ENCODE peak calls at places on chromosome 9, in seven cellular contexts. W, E, U, M, F, O and V are unnamed samples.

GRCh38 chr9:90515550-90515949 is 127.1 kb downstream of the DIRAS2 start:
- DNase-seq in E (no peak), U (no peak), W (no peak), O (no peak), F (no peak), M (no peak), V (no peak)

GRCh38 chr9:104227108-104227507 is 133.0 kb downstream of the SMC2 start:
- DNase-seq in O (no peak), E (no peak), U (no peak), W (no peak), M (no peak), F (no peak), V (no peak)

GRCh38 chr9:89236955-89237573 is 58.4 kb upstream of the SHC3 start:
- DNase-seq in F (no peak), O (no peak), U (no peak), E (no peak), W (no peak), M (no peak), V (no peak)

GRCh38 chr9:20732118-20732517 is 48.1 kb downstream of the FOCAD start:
- DNase-seq in M (no peak), W (no peak), U (no peak), O (peak; percentile 81), F (no peak), E (no peak), V (peak; percentile 85)

GRCh38 chr9:7171461-7171860 is 413.7 kb downstream of the KDM4C start:
- DNase-seq in E (no peak), O (no peak), F (no peak), W (no peak), M (no peak), U (no peak), V (no peak)

GRCh38 chr9:87107072-87107471 is 159.8 kb upstream of the GAS1 start:
- DNase-seq in E (no peak), U (no peak), O (peak; percentile 93), W (no peak), F (peak; percentile 40), M (peak; percentile 53), V (no peak)

GRCh38 chr9:103364753-103365152 is 369.6 kb downstream of the CYLC2 start:
- DNase-seq in E (no peak), O (peak; percentile 94), U (no peak), F (no peak), W (no peak), M (no peak), V (peak; percentile 87)

GRCh38 chr9:35616681-35617459 is 1.3 kb downstream of the CD72 start:
- DNase-seq in O (peak; percentile 40), W (no peak), M (peak; percentile 51), U (peak; percentile 80), F (no peak), E (peak; percentile 39), V (peak; percentile 51)

GRCh38 chr9:134407123-134407779 is 81.0 kb downstream of the RXRA start:
- DNase-seq in E (peak; percentile 90), O (peak; percentile 90), U (peak; percentile 64), F (peak; percentile 93), M (peak; percentile 76), W (no peak), V (peak; percentile 85)

GRCh38 chr9:127629468-127630081 is 17.5 kb downstream of the STXBP1 start:
- DNase-seq in E (peak; percentile 66), M (no peak), F (no peak), O (no peak), U (no peak), W (no peak), V (no peak)

GRCh38 chr9:80957806-80958205 is 731.5 kb downstream of the TLE1 start:
- DNase-seq in F (no peak), E (no peak), W (no peak), U (no peak), O (peak; percentile 5), M (no peak), V (peak; percentile 34)

GRCh38 chr9:133529457-133529856 is 4.7 kb upstream of the MYMK start:
- DNase-seq in E (no peak), O (no peak), M (no peak), F (no peak), U (no peak), W (no peak), V (no peak)

GRCh38 chr9:128523199-128523925 is 18.8 kb downstream of the GLE1 start:
- DNase-seq in O (no peak), E (no peak), W (no peak), F (no peak), M (peak; percentile 82), U (peak; percentile 58), V (peak; percentile 29)

GRCh38 chr9:128276574-128277270 is 646 bp downstream of the SWI5 start:
- DNase-seq in U (peak; percentile 67), M (peak; percentile 61), W (no peak), F (no peak), O (peak; percentile 24), E (peak; percentile 66), V (peak; percentile 36)

GRCh38 chr9:21415492-21416267 is 6.8 kb downstream of the IFNA8 start:
- DNase-seq in M (no peak), E (no peak), F (no peak), O (peak; percentile 51), W (no peak), U (no peak), V (peak; percentile 79)

GRCh38 chr9:123761905-123762605 is 167.9 kb downstream of the DENND1A start:
- DNase-seq in O (no peak), F (no peak), U (no peak), M (peak; percentile 30), E (no peak), W (peak; percentile 66), V (peak; percentile 45)

GRCh38 chr9:127781821-127782220 is 3.4 kb upstream of the SH2D3C start:
- DNase-seq in F (no peak), U (no peak), O (peak; percentile 26), W (no peak), E (no peak), M (no peak), V (no peak)

GRCh38 chr9:128438343-128439109 is 17.3 kb upstream of the ODF2 start:
- DNase-seq in U (peak; percentile 88), O (peak; percentile 47), W (peak; percentile 68), E (peak; percentile 87), F (peak; percentile 95), M (peak; percentile 90), V (peak; percentile 42)

GRCh38 chr9:127388856-127389238 is 8.1 kb upstream of the SLC2A8 start:
- DNase-seq in W (peak; percentile 35), O (no peak), M (no peak), E (no peak), F (peak; percentile 47), U (no peak), V (no peak)

GRCh38 chr9:135213566-135213965 is 126.1 kb downstream of the OLFM1 start:
- DNase-seq in E (no peak), F (no peak), O (no peak), U (no peak), W (no peak), M (no peak), V (no peak)

GRCh38 chr9:107976767-107977166 is 487.2 kb upstream of the KLF4 start:
- DNase-seq in U (no peak), F (no peak), W (no peak), E (no peak), M (no peak), O (peak; percentile 36), V (no peak)

GRCh38 chr9:98251554-98251953 is 3.9 kb downstream of the TBC1D2 start:
- DNase-seq in E (no peak), M (no peak), U (no peak), O (peak; percentile 90), W (no peak), F (no peak), V (peak; percentile 74)

DNA sequence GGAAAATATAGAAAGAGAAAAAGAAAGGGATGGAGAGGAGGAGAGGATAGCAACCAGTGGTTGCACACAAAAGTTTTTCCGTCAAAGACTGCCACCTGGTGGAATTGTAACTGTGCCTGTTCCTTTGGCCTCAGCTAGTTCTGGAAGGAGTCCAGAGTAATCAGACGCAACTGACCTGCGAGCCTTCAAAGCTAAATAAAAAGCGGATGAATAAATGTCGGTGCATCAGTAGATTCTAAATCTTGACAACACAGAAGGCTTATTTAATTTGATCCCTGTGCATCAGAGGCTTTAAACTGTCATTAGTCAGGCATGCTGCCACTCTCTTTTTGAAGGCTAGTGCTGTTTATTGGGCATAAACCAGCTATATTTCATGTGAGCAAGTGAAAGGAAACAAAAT is 132.9 kb upstream of the ACO1 start:
- DNase-seq in O (peak; percentile 51), U (peak; percentile 81), M (peak; percentile 74), E (peak; percentile 54), W (peak; percentile 80), F (peak; percentile 81), V (peak; percentile 4)
- H3K4me3 ChIP-seq in O (no peak overlapping the region), U (no peak overlapping the region), M (no peak overlapping the region), E (no peak overlapping the region), W (no peak overlapping the region), F (no peak overlapping the region), V (no peak overlapping the region)

DNA sequence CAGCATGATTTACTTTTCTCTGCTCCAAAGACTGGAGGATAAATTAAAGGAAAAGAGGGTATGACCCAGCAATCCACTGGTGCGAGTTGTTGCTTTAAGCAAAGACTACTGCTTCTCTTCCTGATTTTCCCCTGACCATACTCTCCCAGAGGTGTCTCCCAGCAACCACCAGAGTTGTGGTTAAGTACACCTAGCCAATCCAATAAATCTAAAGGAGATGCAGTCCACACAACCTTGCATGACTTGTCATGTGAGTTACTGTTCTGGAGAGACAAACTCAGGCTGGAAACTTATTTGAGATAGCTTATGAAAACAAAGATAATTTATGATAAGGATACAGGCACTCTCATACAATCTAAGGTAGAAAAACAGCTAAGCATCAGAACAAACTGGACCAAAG is 11.9 kb downstream of the TMC1 start:
- DNase-seq in F (no peak), W (no peak), O (peak; percentile 49), M (no peak), U (peak; percentile 57), E (no peak), V (peak; percentile 84)
- H3K4me2 ChIP-seq in F (no peak overlapping the region), W (no peak overlapping the region), O (no peak overlapping the region), M (no peak overlapping the region), U (no peak overlapping the region), E (no peak overlapping the region), V (no peak overlapping the region)

DNA sequence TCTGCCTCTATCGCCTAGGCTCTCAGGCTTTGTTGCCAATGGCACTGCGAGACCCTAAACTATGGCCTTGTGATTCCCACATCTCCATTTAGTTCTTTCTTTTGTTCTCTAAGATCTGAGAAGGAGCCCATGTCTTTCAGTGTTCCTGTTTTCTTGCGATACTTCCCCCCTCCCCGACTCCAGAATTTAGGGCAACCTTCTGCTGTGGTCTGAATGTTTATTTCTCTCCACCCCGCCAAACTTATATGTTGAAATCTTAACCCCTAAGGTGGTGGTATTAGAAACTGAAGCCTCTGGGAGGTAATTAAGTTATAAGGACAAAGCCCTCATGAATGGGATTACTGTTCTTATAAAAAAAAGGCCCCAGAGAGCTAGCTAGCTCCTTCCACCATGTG is 6.4 kb downstream of the TMC1 start:
- DNase-seq in F (no peak), E (no peak), M (no peak), W (no peak), U (no peak), O (no peak), V (no peak)
- H3K4me3 ChIP-seq in F (no peak overlapping the region), E (no peak overlapping the region), M (peak overlapping the region; percentile 6), W (no peak overlapping the region), U (no peak overlapping the region), O (no peak overlapping the region), V (peak overlapping the region; percentile 43)

DNA sequence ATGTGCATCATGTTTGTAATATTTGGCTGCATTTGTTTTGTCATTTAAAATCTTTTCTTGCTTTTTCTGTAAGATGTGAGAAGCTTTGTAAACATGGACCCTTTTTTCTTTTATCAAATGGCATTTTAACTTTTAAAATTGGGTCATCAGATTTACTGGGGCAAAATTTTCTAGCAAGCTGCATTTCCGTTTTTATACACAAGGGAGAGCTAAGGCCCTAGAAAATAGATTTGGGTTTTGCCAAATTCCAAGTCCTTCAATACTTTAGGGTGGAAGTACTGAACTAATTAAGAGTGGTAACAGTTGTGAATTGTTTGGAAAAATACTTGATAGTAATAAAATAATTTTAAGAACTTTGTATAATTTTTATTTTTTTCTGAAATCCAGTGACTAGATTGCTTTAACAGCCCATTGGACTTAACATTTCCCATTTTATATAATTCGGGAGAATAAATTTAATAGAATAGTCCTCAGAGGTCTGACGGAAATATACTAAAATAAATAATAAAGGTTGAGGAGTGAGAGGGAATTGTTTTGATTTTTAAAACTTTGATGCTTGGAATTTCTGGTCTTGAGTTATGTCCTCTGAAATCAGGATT is 117.4 kb downstream of the SMARCA2 start:
- DNase-seq in W (no peak), E (peak; percentile 2), M (peak; percentile 42), F (peak; percentile 73), O (no peak), U (peak; percentile 23), V (peak; percentile 27)
- H3K4me2 ChIP-seq in W (no peak overlapping the region), E (no peak overlapping the region), M (no peak overlapping the region), F (no peak overlapping the region), O (no peak overlapping the region), U (no peak overlapping the region), V (no peak overlapping the region)